ENCODE peak calls at places on chromosome 4, in four cellular contexts. One of them, this sample, is unnamed.

GRCh38 chr4:30600246-30600645 is 119.9 kb upstream of the PCDH7 start:
- DNase-seq in stimulated activated CD4-positive, alpha-beta T cell treated with anti-CD3 and anti-CD28 coated beads, Interleukin-12 subunit alpha, Interleukin-12 subunit beta, amount 100 ng/mL, for 24 hours: no peak
- DNase-seq in fibroblast of the aortic adventitia: peak; percentile 22
- DNase-seq in glutamatergic neuron: no peak
- DNase-seq in this sample: peak; percentile 73

GRCh38 chr4:7924570-7924969 is 15.1 kb downstream of the AFAP1 start:
- DNase-seq in stimulated activated CD4-positive, alpha-beta T cell treated with anti-CD3 and anti-CD28 coated beads, Interleukin-12 subunit alpha, Interleukin-12 subunit beta, amount 100 ng/mL, for 24 hours: no peak
- DNase-seq in fibroblast of the aortic adventitia: no peak
- DNase-seq in glutamatergic neuron: no peak
- DNase-seq in this sample: no peak

GRCh38 chr4:8069102-8069752 is 89.4 kb downstream of the ABLIM2 start:
- DNase-seq in stimulated activated CD4-positive, alpha-beta T cell treated with anti-CD3 and anti-CD28 coated beads, Interleukin-12 subunit alpha, Interleukin-12 subunit beta, amount 100 ng/mL, for 24 hours: no peak
- DNase-seq in fibroblast of the aortic adventitia: no peak
- DNase-seq in glutamatergic neuron: no peak
- DNase-seq in this sample: no peak

GRCh38 chr4:138182838-138183426 is 59.2 kb downstream of the SLC7A11 start:
- DNase-seq in stimulated activated CD4-positive, alpha-beta T cell treated with anti-CD3 and anti-CD28 coated beads, Interleukin-12 subunit alpha, Interleukin-12 subunit beta, amount 100 ng/mL, for 24 hours: no peak
- DNase-seq in fibroblast of the aortic adventitia: peak; percentile 85
- DNase-seq in glutamatergic neuron: no peak
- DNase-seq in this sample: peak; percentile 82

GRCh38 chr4:138341739-138342415 is 99.7 kb upstream of the SLC7A11 start:
- DNase-seq in stimulated activated CD4-positive, alpha-beta T cell treated with anti-CD3 and anti-CD28 coated beads, Interleukin-12 subunit alpha, Interleukin-12 subunit beta, amount 100 ng/mL, for 24 hours: no peak
- DNase-seq in fibroblast of the aortic adventitia: no peak
- DNase-seq in glutamatergic neuron: no peak
- DNase-seq in this sample: no peak

GRCh38 chr4:147725673-147726072 is 6.2 kb upstream of the ARHGAP10 start:
- DNase-seq in stimulated activated CD4-positive, alpha-beta T cell treated with anti-CD3 and anti-CD28 coated beads, Interleukin-12 subunit alpha, Interleukin-12 subunit beta, amount 100 ng/mL, for 24 hours: no peak
- DNase-seq in fibroblast of the aortic adventitia: no peak
- DNase-seq in glutamatergic neuron: no peak
- DNase-seq in this sample: no peak

GRCh38 chr4:145840162-145840768 is 98.4 kb downstream of the ZNF827 start:
- DNase-seq in stimulated activated CD4-positive, alpha-beta T cell treated with anti-CD3 and anti-CD28 coated beads, Interleukin-12 subunit alpha, Interleukin-12 subunit beta, amount 100 ng/mL, for 24 hours: no peak
- DNase-seq in fibroblast of the aortic adventitia: peak; percentile 59
- DNase-seq in glutamatergic neuron: no peak
- DNase-seq in this sample: peak; percentile 64

GRCh38 chr4:10114607-10115006 is 2.0 kb downstream of the WDR1 start:
- DNase-seq in stimulated activated CD4-positive, alpha-beta T cell treated with anti-CD3 and anti-CD28 coated beads, Interleukin-12 subunit alpha, Interleukin-12 subunit beta, amount 100 ng/mL, for 24 hours: no peak
- DNase-seq in fibroblast of the aortic adventitia: no peak
- DNase-seq in glutamatergic neuron: no peak
- DNase-seq in this sample: no peak

GRCh38 chr4:184649971-184650855 is 675 bp downstream of the PRIMPOL start:
- DNase-seq in stimulated activated CD4-positive, alpha-beta T cell treated with anti-CD3 and anti-CD28 coated beads, Interleukin-12 subunit alpha, Interleukin-12 subunit beta, amount 100 ng/mL, for 24 hours: no peak
- DNase-seq in fibroblast of the aortic adventitia: peak; percentile 51
- DNase-seq in glutamatergic neuron: peak; percentile 30
- DNase-seq in this sample: peak; percentile 63

GRCh38 chr4:73944061-73944875 is 37.6 kb downstream of the PF4 start:
- DNase-seq in stimulated activated CD4-positive, alpha-beta T cell treated with anti-CD3 and anti-CD28 coated beads, Interleukin-12 subunit alpha, Interleukin-12 subunit beta, amount 100 ng/mL, for 24 hours: no peak
- DNase-seq in fibroblast of the aortic adventitia: peak; percentile 28
- DNase-seq in glutamatergic neuron: peak; percentile 48
- DNase-seq in this sample: peak; percentile 29

GRCh38 chr4:165326831-165327210 is 648 bp upstream of the MSMO1 start:
- DNase-seq in stimulated activated CD4-positive, alpha-beta T cell treated with anti-CD3 and anti-CD28 coated beads, Interleukin-12 subunit alpha, Interleukin-12 subunit beta, amount 100 ng/mL, for 24 hours: no peak
- DNase-seq in fibroblast of the aortic adventitia: no peak
- DNase-seq in glutamatergic neuron: no peak
- DNase-seq in this sample: peak; percentile 75

GRCh38 chr4:133084421-133084820 is 64.7 kb upstream of the PCDH10 start:
- DNase-seq in stimulated activated CD4-positive, alpha-beta T cell treated with anti-CD3 and anti-CD28 coated beads, Interleukin-12 subunit alpha, Interleukin-12 subunit beta, amount 100 ng/mL, for 24 hours: no peak
- DNase-seq in fibroblast of the aortic adventitia: no peak
- DNase-seq in glutamatergic neuron: no peak
- DNase-seq in this sample: no peak

GRCh38 chr4:78561677-78562076 is 10.1 kb downstream of the ANXA3 start:
- DNase-seq in stimulated activated CD4-positive, alpha-beta T cell treated with anti-CD3 and anti-CD28 coated beads, Interleukin-12 subunit alpha, Interleukin-12 subunit beta, amount 100 ng/mL, for 24 hours: no peak
- DNase-seq in fibroblast of the aortic adventitia: peak; percentile 84
- DNase-seq in glutamatergic neuron: no peak
- DNase-seq in this sample: no peak

GRCh38 chr4:42673084-42673429 is 16.2 kb upstream of the ATP8A1 start:
- DNase-seq in stimulated activated CD4-positive, alpha-beta T cell treated with anti-CD3 and anti-CD28 coated beads, Interleukin-12 subunit alpha, Interleukin-12 subunit beta, amount 100 ng/mL, for 24 hours: no peak
- DNase-seq in fibroblast of the aortic adventitia: peak; percentile 81
- DNase-seq in glutamatergic neuron: no peak
- DNase-seq in this sample: peak; percentile 38

GRCh38 chr4:81635747-81636146 is 164.0 kb upstream of the RASGEF1B start:
- DNase-seq in stimulated activated CD4-positive, alpha-beta T cell treated with anti-CD3 and anti-CD28 coated beads, Interleukin-12 subunit alpha, Interleukin-12 subunit beta, amount 100 ng/mL, for 24 hours: no peak
- DNase-seq in fibroblast of the aortic adventitia: no peak
- DNase-seq in glutamatergic neuron: no peak
- DNase-seq in this sample: no peak

GRCh38 chr4:139555073-139555704 is 830 bp downstream of the SETD7 start:
- DNase-seq in stimulated activated CD4-positive, alpha-beta T cell treated with anti-CD3 and anti-CD28 coated beads, Interleukin-12 subunit alpha, Interleukin-12 subunit beta, amount 100 ng/mL, for 24 hours: peak; percentile 63
- DNase-seq in fibroblast of the aortic adventitia: peak; percentile 88
- DNase-seq in glutamatergic neuron: peak; percentile 84
- DNase-seq in this sample: peak; percentile 86

GRCh38 chr4:39548425-39549067 is 21.3 kb upstream of the UGDH start:
- DNase-seq in stimulated activated CD4-positive, alpha-beta T cell treated with anti-CD3 and anti-CD28 coated beads, Interleukin-12 subunit alpha, Interleukin-12 subunit beta, amount 100 ng/mL, for 24 hours: no peak
- DNase-seq in fibroblast of the aortic adventitia: peak; percentile 66
- DNase-seq in glutamatergic neuron: no peak
- DNase-seq in this sample: no peak

GRCh38 chr4:34193451-34194154 is 2050.7 kb downstream of the ARAP2 start:
- DNase-seq in stimulated activated CD4-positive, alpha-beta T cell treated with anti-CD3 and anti-CD28 coated beads, Interleukin-12 subunit alpha, Interleukin-12 subunit beta, amount 100 ng/mL, for 24 hours: no peak
- DNase-seq in fibroblast of the aortic adventitia: peak; percentile 63
- DNase-seq in glutamatergic neuron: no peak
- DNase-seq in this sample: peak; percentile 79